ENCODE peak calls at places on chromosomes 16 and 17, in eight cellular contexts. One of them, this sample, is unnamed.

GRCh38 chr17:39782980-39783379 is 45.2 kb downstream of the GRB7 start:
- DNase-seq in suprapubic skin: no peak
- DNase-seq in fibroblast of the aortic adventitia: no peak
- DNase-seq in GM10248: no peak
- DNase-seq in fibroblast of mammary gland: no peak
- DNase-seq in progenitor cell of endocrine pancreas: no peak
- DNase-seq in GM13977: no peak
- DNase-seq in OCI-LY7: no peak
- DNase-seq in this sample: no peak

GRCh38 chr17:40139566-40140058 is 725 bp upstream of the CASC3 start:
- DNase-seq in suprapubic skin: no peak
- DNase-seq in fibroblast of the aortic adventitia: no peak
- DNase-seq in GM10248: no peak
- DNase-seq in fibroblast of mammary gland: no peak
- DNase-seq in progenitor cell of endocrine pancreas: no peak
- DNase-seq in GM13977: no peak
- DNase-seq in OCI-LY7: no peak
- DNase-seq in this sample: no peak

GRCh38 chr17:66351053-66351452 is 48.6 kb downstream of the PRKCA start:
- DNase-seq in suprapubic skin: no peak
- DNase-seq in fibroblast of the aortic adventitia: no peak
- DNase-seq in GM10248: no peak
- DNase-seq in fibroblast of mammary gland: no peak
- DNase-seq in progenitor cell of endocrine pancreas: no peak
- DNase-seq in GM13977: no peak
- DNase-seq in OCI-LY7: no peak
- DNase-seq in this sample: no peak

GRCh38 chr17:73901661-73902415 is 257.6 kb upstream of the SDK2 start:
- DNase-seq in suprapubic skin: no peak
- DNase-seq in fibroblast of the aortic adventitia: no peak
- DNase-seq in GM10248: no peak
- DNase-seq in fibroblast of mammary gland: peak; percentile 8
- DNase-seq in progenitor cell of endocrine pancreas: peak; percentile 41
- DNase-seq in GM13977: peak; percentile 12
- DNase-seq in OCI-LY7: peak; percentile 25
- DNase-seq in this sample: no peak

GRCh38 chr16:55732496-55732895 is 76.7 kb downstream of the SLC6A2 start:
- DNase-seq in suprapubic skin: no peak
- DNase-seq in fibroblast of the aortic adventitia: no peak
- DNase-seq in GM10248: no peak
- DNase-seq in fibroblast of mammary gland: no peak
- DNase-seq in progenitor cell of endocrine pancreas: no peak
- DNase-seq in GM13977: no peak
- DNase-seq in OCI-LY7: no peak
- DNase-seq in this sample: no peak

GRCh38 chr17:45430738-45431530 is 1.7 kb downstream of the ARHGAP27 start:
- DNase-seq in suprapubic skin: peak; percentile 78
- DNase-seq in fibroblast of the aortic adventitia: no peak
- DNase-seq in GM10248: peak; percentile 86
- DNase-seq in fibroblast of mammary gland: no peak
- DNase-seq in progenitor cell of endocrine pancreas: peak; percentile 46
- DNase-seq in GM13977: peak; percentile 93
- DNase-seq in OCI-LY7: peak; percentile 37
- DNase-seq in this sample: peak; percentile 93

GRCh38 chr16:23803591-23804123 is 32.1 kb upstream of the PRKCB start:
- DNase-seq in suprapubic skin: no peak
- DNase-seq in fibroblast of the aortic adventitia: peak; percentile 8
- DNase-seq in GM10248: peak; percentile 82
- DNase-seq in fibroblast of mammary gland: peak; percentile 22
- DNase-seq in progenitor cell of endocrine pancreas: peak; percentile 11
- DNase-seq in GM13977: peak; percentile 78
- DNase-seq in OCI-LY7: peak; percentile 87
- DNase-seq in this sample: peak; percentile 80

GRCh38 chr16:87826798-87827587 is 42.3 kb downstream of the SLC7A5 start:
- DNase-seq in suprapubic skin: no peak
- DNase-seq in fibroblast of the aortic adventitia: no peak
- DNase-seq in GM10248: no peak
- DNase-seq in fibroblast of mammary gland: no peak
- DNase-seq in progenitor cell of endocrine pancreas: no peak
- DNase-seq in GM13977: no peak
- DNase-seq in OCI-LY7: no peak
- DNase-seq in this sample: no peak

GRCh38 chr17:33330877-33331276 is 37.8 kb upstream of the ASIC2 start:
- DNase-seq in suprapubic skin: no peak
- DNase-seq in fibroblast of the aortic adventitia: no peak
- DNase-seq in GM10248: no peak
- DNase-seq in fibroblast of mammary gland: no peak
- DNase-seq in progenitor cell of endocrine pancreas: no peak
- DNase-seq in GM13977: no peak
- DNase-seq in OCI-LY7: no peak
- DNase-seq in this sample: no peak

GRCh38 chr17:33334703-33335102 is 41.6 kb upstream of the ASIC2 start:
- DNase-seq in suprapubic skin: no peak
- DNase-seq in fibroblast of the aortic adventitia: no peak
- DNase-seq in GM10248: no peak
- DNase-seq in fibroblast of mammary gland: no peak
- DNase-seq in progenitor cell of endocrine pancreas: no peak
- DNase-seq in GM13977: no peak
- DNase-seq in OCI-LY7: no peak
- DNase-seq in this sample: no peak

GRCh38 chr17:33338242-33338641 is 45.1 kb upstream of the ASIC2 start:
- DNase-seq in suprapubic skin: no peak
- DNase-seq in fibroblast of the aortic adventitia: no peak
- DNase-seq in GM10248: no peak
- DNase-seq in fibroblast of mammary gland: no peak
- DNase-seq in progenitor cell of endocrine pancreas: no peak
- DNase-seq in GM13977: no peak
- DNase-seq in OCI-LY7: no peak
- DNase-seq in this sample: no peak

DNA sequence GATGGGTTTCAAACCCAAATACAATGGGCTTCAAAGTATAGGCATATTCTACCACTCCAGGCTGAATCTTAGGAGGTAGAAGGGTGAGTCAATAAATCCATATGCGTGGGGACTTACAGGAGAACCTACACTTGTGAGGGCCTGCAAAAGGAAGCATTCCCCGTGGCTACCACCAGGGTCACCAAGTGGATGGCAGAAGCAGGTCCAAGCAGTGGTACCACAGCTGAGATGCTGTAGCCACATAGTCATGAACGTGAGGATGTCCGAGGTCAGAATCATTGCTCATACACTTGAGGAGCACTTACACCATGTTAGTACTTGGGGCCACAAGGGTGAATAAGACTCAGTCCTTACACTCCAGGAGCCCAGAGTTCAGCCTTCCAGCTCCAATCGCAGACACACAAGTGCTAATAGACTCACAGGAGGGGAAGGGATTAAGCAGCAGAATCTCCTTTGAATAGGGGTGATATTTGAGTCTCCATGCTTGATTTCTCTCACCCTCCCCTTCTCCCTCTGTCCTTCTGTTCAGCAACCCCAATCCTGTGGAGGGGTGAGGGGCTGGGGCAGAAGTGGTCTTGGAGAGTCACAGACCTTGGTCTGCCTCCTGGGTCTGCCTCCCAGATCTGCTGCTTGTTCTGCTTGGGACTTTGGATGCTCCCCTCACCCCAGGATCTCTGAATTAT is 42.5 kb upstream of the ASIC2 start:
- DNase-seq in suprapubic skin: no peak
- DNase-seq in fibroblast of the aortic adventitia: no peak
- DNase-seq in GM10248: no peak
- DNase-seq in fibroblast of mammary gland: no peak
- DNase-seq in progenitor cell of endocrine pancreas: no peak
- DNase-seq in GM13977: no peak
- DNase-seq in OCI-LY7: no peak
- DNase-seq in this sample: no peak
- TF ChIP-seq CTCF in suprapubic skin: no peak
- TF ChIP-seq CTCF in fibroblast of the aortic adventitia: no peak
- TF ChIP-seq CTCF in GM10248: no peak
- TF ChIP-seq CTCF in fibroblast of mammary gland: no peak
- TF ChIP-seq CTCF in progenitor cell of endocrine pancreas: peak; percentile 39
- TF ChIP-seq CTCF in GM13977: peak; percentile 11
- TF ChIP-seq CTCF in OCI-LY7: no peak
- TF ChIP-seq CTCF in this sample: no peak

GRCh38 chr17:8894189-8894611 is 26.7 kb upstream of the PIK3R6 start:
- DNase-seq in suprapubic skin: no peak
- DNase-seq in fibroblast of the aortic adventitia: no peak
- DNase-seq in GM10248: no peak
- DNase-seq in fibroblast of mammary gland: no peak
- DNase-seq in progenitor cell of endocrine pancreas: no peak
- DNase-seq in GM13977: no peak
- DNase-seq in OCI-LY7: no peak
- DNase-seq in this sample: no peak

GRCh38 chr17:8896087-8896486 is 28.6 kb upstream of the PIK3R6 start:
- DNase-seq in suprapubic skin: no peak
- DNase-seq in fibroblast of the aortic adventitia: no peak
- DNase-seq in GM10248: no peak
- DNase-seq in fibroblast of mammary gland: no peak
- DNase-seq in progenitor cell of endocrine pancreas: no peak
- DNase-seq in GM13977: no peak
- DNase-seq in OCI-LY7: no peak
- DNase-seq in this sample: no peak

GRCh38 chr17:8893621-8894020 is 26.1 kb upstream of the PIK3R6 start:
- DNase-seq in suprapubic skin: no peak
- DNase-seq in fibroblast of the aortic adventitia: no peak
- DNase-seq in GM10248: no peak
- DNase-seq in fibroblast of mammary gland: no peak
- DNase-seq in progenitor cell of endocrine pancreas: no peak
- DNase-seq in GM13977: no peak
- DNase-seq in OCI-LY7: no peak
- DNase-seq in this sample: no peak

GRCh38 chr17:8893059-8893458 is 25.6 kb upstream of the PIK3R6 start:
- DNase-seq in suprapubic skin: no peak
- DNase-seq in fibroblast of the aortic adventitia: no peak
- DNase-seq in GM10248: no peak
- DNase-seq in fibroblast of mammary gland: no peak
- DNase-seq in progenitor cell of endocrine pancreas: no peak
- DNase-seq in GM13977: no peak
- DNase-seq in OCI-LY7: no peak
- DNase-seq in this sample: no peak

DNA sequence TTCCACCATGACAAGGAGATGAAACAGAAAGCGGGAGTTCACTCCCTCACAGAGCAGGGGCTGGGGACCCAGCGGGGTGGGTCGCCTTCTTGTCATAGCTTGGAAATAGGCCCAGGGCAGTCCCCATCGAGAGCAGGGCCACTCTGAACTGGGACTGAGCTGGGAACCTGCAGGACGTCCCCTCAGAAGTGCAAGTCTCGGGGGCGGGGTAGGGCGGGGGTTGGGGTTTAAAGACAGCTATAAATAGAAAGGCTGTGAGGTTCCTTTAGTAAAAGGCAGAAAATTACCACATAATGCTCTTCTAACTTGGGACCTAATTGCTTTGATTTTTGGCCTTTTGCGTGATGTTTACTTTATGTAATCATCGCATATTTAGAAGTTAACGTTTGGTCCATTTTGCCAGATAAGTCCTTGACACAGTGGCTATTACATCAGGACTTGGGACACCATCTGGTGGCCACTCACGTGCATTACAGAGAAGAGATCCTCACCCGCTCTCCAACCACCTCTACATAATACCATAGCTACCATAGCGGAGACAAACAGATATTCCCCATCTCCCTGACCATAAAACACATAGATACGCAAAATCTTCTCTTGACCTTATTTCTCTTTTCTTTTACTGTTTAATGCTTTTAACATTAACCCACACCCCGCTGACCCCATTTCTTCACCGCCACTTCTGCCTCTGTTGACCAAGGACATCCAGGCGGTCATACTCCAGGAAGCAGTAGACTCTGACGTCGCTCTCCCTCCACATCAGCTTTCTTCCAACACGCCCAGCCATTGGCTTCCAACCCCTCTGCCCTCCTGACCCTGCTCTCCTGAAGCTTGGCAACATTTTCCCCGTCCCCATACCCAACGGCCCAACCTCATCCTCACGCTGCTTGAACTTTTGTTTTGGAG is 27.5 kb upstream of the PIK3R6 start:
- DNase-seq in suprapubic skin: no peak
- DNase-seq in fibroblast of the aortic adventitia: peak; percentile 76
- DNase-seq in GM10248: peak; percentile 79
- DNase-seq in fibroblast of mammary gland: peak; percentile 77
- DNase-seq in progenitor cell of endocrine pancreas: no peak
- DNase-seq in GM13977: peak; percentile 81
- DNase-seq in OCI-LY7: peak; percentile 68
- DNase-seq in this sample: peak; percentile 81
- TF ChIP-seq CTCF in suprapubic skin: peak; percentile 43
- TF ChIP-seq CTCF in fibroblast of the aortic adventitia: peak; percentile 85
- TF ChIP-seq CTCF in GM10248: peak; percentile 72
- TF ChIP-seq CTCF in fibroblast of mammary gland: peak; percentile 78
- TF ChIP-seq CTCF in progenitor cell of endocrine pancreas: peak; percentile 80
- TF ChIP-seq CTCF in GM13977: peak; percentile 76
- TF ChIP-seq CTCF in OCI-LY7: peak; percentile 84
- TF ChIP-seq CTCF in this sample: peak; percentile 70

GRCh38 chr16:67537270-67537635 is 8.6 kb downstream of the RIPOR1 start:
- DNase-seq in suprapubic skin: peak; percentile 86
- DNase-seq in fibroblast of the aortic adventitia: no peak
- DNase-seq in GM10248: peak; percentile 72
- DNase-seq in fibroblast of mammary gland: peak; percentile 30
- DNase-seq in progenitor cell of endocrine pancreas: no peak
- DNase-seq in GM13977: peak; percentile 76
- DNase-seq in OCI-LY7: no peak
- DNase-seq in this sample: peak; percentile 81

GRCh38 chr16:67533024-67533560 is 4.5 kb downstream of the RIPOR1 start:
- DNase-seq in suprapubic skin: no peak
- DNase-seq in fibroblast of the aortic adventitia: no peak
- DNase-seq in GM10248: no peak
- DNase-seq in fibroblast of mammary gland: no peak
- DNase-seq in progenitor cell of endocrine pancreas: no peak
- DNase-seq in GM13977: no peak
- DNase-seq in OCI-LY7: no peak
- DNase-seq in this sample: no peak

GRCh38 chr16:67537636-67538591 is 9.3 kb downstream of the RIPOR1 start:
- DNase-seq in suprapubic skin: peak; percentile 81
- DNase-seq in fibroblast of the aortic adventitia: no peak
- DNase-seq in GM10248: peak; percentile 86
- DNase-seq in fibroblast of mammary gland: no peak
- DNase-seq in progenitor cell of endocrine pancreas: no peak
- DNase-seq in GM13977: peak; percentile 90
- DNase-seq in OCI-LY7: peak; percentile 46
- DNase-seq in this sample: peak; percentile 93

GRCh38 chr16:67534420-67534819 is 5.8 kb downstream of the RIPOR1 start:
- DNase-seq in suprapubic skin: no peak
- DNase-seq in fibroblast of the aortic adventitia: no peak
- DNase-seq in GM10248: no peak
- DNase-seq in fibroblast of mammary gland: no peak
- DNase-seq in progenitor cell of endocrine pancreas: no peak
- DNase-seq in GM13977: no peak
- DNase-seq in OCI-LY7: no peak
- DNase-seq in this sample: no peak

DNA sequence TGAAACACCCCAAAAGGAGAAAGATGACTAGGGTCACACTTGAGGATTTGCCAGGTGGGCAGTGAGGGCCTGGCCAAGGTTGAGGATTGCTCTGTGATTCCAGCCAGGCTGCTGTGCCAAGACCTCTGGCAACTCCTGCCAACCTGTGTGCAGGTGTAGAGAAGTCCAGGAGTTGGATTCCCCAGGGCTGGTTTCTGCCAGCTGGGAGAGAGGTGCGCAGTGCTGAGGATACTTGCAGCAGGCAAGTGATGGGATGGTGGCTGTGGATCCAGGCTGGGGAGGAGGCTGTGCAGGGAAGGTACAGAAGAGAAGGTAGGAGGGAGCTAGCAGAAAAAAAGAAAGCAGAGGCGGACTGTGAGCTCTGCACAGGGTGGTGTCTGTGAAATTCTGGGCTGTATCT is 6.6 kb downstream of the RIPOR1 start:
- DNase-seq in suprapubic skin: no peak
- DNase-seq in fibroblast of the aortic adventitia: no peak
- DNase-seq in GM10248: no peak
- DNase-seq in fibroblast of mammary gland: no peak
- DNase-seq in progenitor cell of endocrine pancreas: no peak
- DNase-seq in GM13977: no peak
- DNase-seq in OCI-LY7: no peak
- DNase-seq in this sample: no peak
- TF ChIP-seq CTCF in suprapubic skin: no peak
- TF ChIP-seq CTCF in fibroblast of the aortic adventitia: no peak
- TF ChIP-seq CTCF in GM10248: no peak
- TF ChIP-seq CTCF in fibroblast of mammary gland: no peak
- TF ChIP-seq CTCF in progenitor cell of endocrine pancreas: no peak
- TF ChIP-seq CTCF in GM13977: no peak
- TF ChIP-seq CTCF in OCI-LY7: no peak
- TF ChIP-seq CTCF in this sample: no peak

DNA sequence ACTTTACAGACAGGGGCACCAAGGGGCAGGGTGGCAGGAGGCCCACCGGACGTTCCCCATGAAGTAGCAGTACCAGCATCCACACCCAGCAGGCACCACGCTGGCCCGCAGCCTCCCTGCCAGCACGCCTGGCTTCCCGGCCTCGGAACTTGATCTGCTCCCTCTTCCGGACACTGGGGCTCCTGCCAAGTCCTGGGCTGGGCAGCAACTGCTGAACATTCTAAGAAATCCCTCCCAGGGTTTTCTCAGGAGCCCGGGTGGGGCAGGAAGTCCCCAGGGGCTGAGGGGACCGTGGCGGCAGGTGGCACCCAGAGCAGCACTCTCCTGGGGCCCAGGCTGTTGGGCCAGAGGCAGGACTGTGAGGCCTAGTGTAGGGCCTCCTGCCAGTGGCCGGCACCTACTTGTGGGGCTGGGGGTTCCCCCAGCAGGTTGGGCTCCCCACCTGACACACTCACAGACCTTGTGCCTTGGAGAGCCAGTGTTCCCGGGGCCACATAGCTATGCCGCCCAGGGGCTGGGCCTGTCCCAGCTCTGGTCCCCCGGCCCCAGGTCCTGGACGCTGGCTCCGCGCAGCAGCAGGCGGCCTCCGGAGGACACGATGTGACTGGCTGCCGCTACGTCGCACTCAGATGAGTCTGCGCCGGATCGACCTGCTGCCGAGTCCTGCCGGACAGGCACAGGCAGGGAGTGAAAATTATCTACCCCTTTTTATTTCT is 86.2 kb upstream of the CBX4 start:
- DNase-seq in suprapubic skin: no peak
- DNase-seq in fibroblast of the aortic adventitia: peak; percentile 27
- DNase-seq in GM10248: no peak
- DNase-seq in fibroblast of mammary gland: no peak
- DNase-seq in progenitor cell of endocrine pancreas: no peak
- DNase-seq in GM13977: no peak
- DNase-seq in OCI-LY7: no peak
- DNase-seq in this sample: no peak
- TF ChIP-seq CTCF in suprapubic skin: no peak
- TF ChIP-seq CTCF in fibroblast of the aortic adventitia: peak; percentile 11
- TF ChIP-seq CTCF in GM10248: no peak
- TF ChIP-seq CTCF in fibroblast of mammary gland: no peak
- TF ChIP-seq CTCF in progenitor cell of endocrine pancreas: no peak
- TF ChIP-seq CTCF in GM13977: no peak
- TF ChIP-seq CTCF in OCI-LY7: no peak
- TF ChIP-seq CTCF in this sample: no peak